ENCODE peak calls at places on chromosomes 5 and 9, in nine cellular contexts. H, Z, C, B, O, Y, R, D and N are unnamed samples.

GRCh38 chr9:30075451-30076199 is 2308.8 kb upstream of the ACO1 start:
- DNase-seq in H (no peak), Z (no peak), C (no peak), B (no peak), O (no peak), Y (peak; percentile 55), R (no peak), D (no peak), N (no peak)

GRCh38 chr5:166330061-166330460 is 1961.4 kb upstream of the WWC1 start:
- DNase-seq in H (no peak), Z (no peak), C (no peak), B (no peak), O (no peak), Y (no peak), R (no peak), D (no peak), N (no peak)

GRCh38 chr5:151670953-151671636 is 15.6 kb downstream of the SPARC start:
- DNase-seq in H (peak; percentile 69), Z (peak; percentile 53), C (no peak), B (no peak), O (peak; percentile 94), Y (no peak), R (no peak), D (no peak), N (no peak)

GRCh38 chr9:108859459-108860114 is 2.5 kb upstream of the ACTL7A start:
- DNase-seq in H (no peak), Z (peak; percentile 5), C (no peak), B (no peak), O (no peak), Y (no peak), R (no peak), D (no peak), N (no peak)

GRCh38 chr5:143314664-143315063 is 88.8 kb downstream of the NR3C1 start:
- DNase-seq in H (peak; percentile 84), Z (peak; percentile 96), C (no peak), B (peak; percentile 61), O (no peak), Y (no peak), R (no peak), D (no peak), N (no peak)

GRCh38 chr9:76691761-76692313 is 72.4 kb upstream of the PCA3 start:
- DNase-seq in H (no peak), Z (no peak), C (peak; percentile 52), B (peak; percentile 38), O (no peak), Y (no peak), R (no peak), D (no peak), N (no peak)

GRCh38 chr9:134655101-134655500 is 13.5 kb downstream of the COL5A1 start:
- DNase-seq in H (no peak), Z (no peak), C (no peak), B (no peak), O (peak; percentile 59), Y (no peak), R (no peak), D (peak; percentile 41), N (no peak)

GRCh38 chr5:42531611-42532010 is 108.4 kb downstream of the GHR start:
- DNase-seq in H (no peak), Z (no peak), C (no peak), B (no peak), O (no peak), Y (no peak), R (no peak), D (no peak), N (no peak)

GRCh38 chr9:4670591-4670990 is 4.3 kb upstream of the SPATA6L start:
- DNase-seq in H (no peak), Z (no peak), C (no peak), B (no peak), O (no peak), Y (no peak), R (no peak), D (no peak), N (no peak)

GRCh38 chr5:43711496-43711895 is 108.5 kb downstream of the NNT start:
- DNase-seq in H (peak; percentile 52), Z (peak; percentile 77), C (no peak), B (peak; percentile 68), O (no peak), Y (peak; percentile 4), R (no peak), D (no peak), N (no peak)

GRCh38 chr9:5633243-5633642 is 4.3 kb downstream of the RIC1 start:
- DNase-seq in H (peak; percentile 47), Z (peak; percentile 74), C (no peak), B (peak; percentile 59), O (no peak), Y (no peak), R (no peak), D (no peak), N (no peak)

GRCh38 chr5:32805966-32806626 is 95.0 kb downstream of the NPR3 start:
- DNase-seq in H (peak; percentile 80), Z (peak; percentile 77), C (no peak), B (peak; percentile 50), O (no peak), Y (no peak), R (no peak), D (no peak), N (no peak)

DNA sequence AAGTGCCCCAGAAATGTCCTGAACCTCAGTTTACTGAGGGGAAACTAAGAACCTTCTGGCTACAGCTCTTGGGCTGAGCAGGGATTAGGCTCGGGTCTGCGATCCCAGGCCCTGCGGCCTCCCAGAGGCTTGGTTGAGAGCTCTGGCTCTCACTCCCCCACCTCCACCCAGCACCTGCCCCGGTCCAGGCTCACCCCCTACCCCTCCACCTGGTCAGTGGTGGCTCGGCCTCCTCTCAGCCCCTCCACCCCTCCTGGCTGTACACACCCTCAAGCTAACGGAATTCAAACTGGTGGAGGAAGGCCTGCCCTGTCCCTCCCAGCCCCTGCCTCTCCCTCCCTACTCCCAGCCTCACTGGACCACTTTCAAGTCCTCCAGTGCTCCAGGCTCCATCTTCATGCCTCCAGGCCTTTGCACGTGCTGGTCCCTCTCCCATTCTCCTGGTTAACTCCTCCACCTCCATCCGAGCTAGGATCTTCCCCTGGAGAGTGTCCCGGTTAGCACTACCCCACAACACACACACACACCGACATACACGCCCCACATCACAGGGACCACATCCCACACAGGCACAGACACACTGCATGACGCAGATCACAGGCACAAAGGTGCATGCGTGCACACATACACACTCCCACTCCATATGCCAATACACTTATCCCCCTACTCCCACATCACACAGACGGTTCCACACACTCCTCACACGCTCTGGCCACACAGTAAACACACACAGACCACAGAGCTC is 130.9 kb downstream of the C9orf50 start:
- DNase-seq in H (peak; percentile 69), Z (peak; percentile 43), C (no peak), B (peak; percentile 55), O (peak; percentile 75), Y (no peak), R (peak; percentile 49), D (no peak), N (peak; percentile 75)
- H3K4me3 ChIP-seq in H (peak overlapping the region; percentile 62), Z (peak overlapping the region; percentile 48), C (no peak overlapping the region), B (no peak overlapping the region), O (peak overlapping the region; percentile 64), Y (peak overlapping the region; percentile 58), R (peak overlapping the region; percentile 82), D (peak overlapping the region; percentile 53), N (no peak overlapping the region)

DNA sequence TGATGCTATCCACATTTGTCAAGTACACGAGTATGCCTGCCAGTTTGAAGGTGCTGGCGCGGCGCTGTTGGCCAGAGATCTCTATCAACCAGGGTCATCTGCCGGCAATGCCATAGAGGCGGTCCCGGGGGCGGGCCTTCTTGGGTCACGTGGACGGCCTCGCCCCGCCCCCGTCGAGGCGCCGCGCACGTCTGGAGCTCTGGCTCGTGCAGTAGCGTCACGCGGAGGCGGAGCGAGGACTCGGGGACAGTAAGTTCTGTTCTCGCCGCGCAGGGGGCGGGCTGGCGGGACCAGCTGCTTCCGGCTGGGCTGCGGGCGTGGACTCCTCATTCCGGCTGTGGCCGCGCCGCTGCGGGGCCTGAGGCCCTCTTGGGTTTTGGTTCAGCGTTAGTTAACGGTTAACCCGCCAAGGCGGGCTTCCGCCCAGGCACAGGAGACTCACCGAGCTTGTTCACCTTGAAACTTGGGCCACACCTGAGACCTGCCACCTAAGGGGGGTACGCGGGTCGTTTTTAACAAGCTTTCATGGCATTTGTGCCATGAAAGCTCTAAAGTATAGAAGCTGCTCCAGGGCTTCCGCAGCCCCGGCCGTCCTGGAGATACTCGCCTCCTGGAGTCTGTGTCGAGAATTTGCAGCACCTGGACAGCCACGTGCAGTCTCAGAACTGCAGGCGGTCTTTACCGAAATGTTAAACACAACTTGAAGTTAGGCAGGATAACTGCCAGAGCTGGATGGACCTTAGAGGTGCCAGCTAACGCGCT is at the start of gene RFESD:
- DNase-seq in H (peak; percentile 90), Z (peak; percentile 95), C (peak; percentile 98), B (peak; percentile 98), O (peak; percentile 100), Y (peak; percentile 91), R (peak; percentile 92), D (peak; percentile 100), N (peak; percentile 94)
- H3K4me3 ChIP-seq in H (peak within 1 kb of the TSS; percentile 71), Z (peak within 1 kb of the TSS; percentile 69), C (peak within 1 kb of the TSS; percentile 80), B (peak within 1 kb of the TSS; percentile 20), O (peak within 1 kb of the TSS; percentile 61), Y (peak within 1 kb of the TSS; percentile 65), R (peak within 1 kb of the TSS; percentile 78), D (peak within 1 kb of the TSS; percentile 60), N (peak within 1 kb of the TSS; percentile 80)

DNA sequence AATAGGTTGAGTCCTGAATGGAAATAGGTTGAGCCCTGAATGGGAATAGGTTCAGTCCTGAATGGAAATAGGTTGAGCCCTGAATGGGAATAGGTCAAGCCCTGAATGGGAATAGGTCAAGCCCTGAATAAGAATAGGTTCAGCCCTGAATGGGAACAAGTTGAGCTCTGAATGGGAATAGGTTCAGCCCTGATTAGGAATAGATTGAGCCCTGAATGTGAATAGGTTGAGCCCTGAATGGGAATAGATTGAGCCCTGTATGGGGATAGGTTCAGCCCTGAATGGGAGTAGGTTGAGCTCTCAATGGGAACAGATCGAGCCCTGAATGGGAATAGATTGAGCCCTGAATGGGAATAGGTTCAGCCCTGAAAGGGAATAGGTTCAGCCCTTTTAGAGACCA is 590.8 kb upstream of the ADAMTS16 start:
- DNase-seq in H (no peak), Z (no peak), C (no peak), B (no peak), O (no peak), Y (no peak), R (no peak), D (no peak), N (no peak)
- H3K4me3 ChIP-seq in H (no peak overlapping the region), Z (no peak overlapping the region), C (no peak overlapping the region), B (no peak overlapping the region), O (no peak overlapping the region), Y (no peak overlapping the region), R (no peak overlapping the region), D (no peak overlapping the region), N (no peak overlapping the region)

GRCh38 chr5:122844136-122844915 is 1.1 kb upstream of the SNX24 start:
- DNase-seq in H (peak; percentile 11), Z (no peak), C (peak; percentile 64), B (peak; percentile 12), O (no peak), Y (no peak), R (no peak), D (no peak), N (no peak)

GRCh38 chr5:122846051-122846567 is 696 bp downstream of the SNX24 start:
- DNase-seq in H (peak; percentile 71), Z (peak; percentile 83), C (no peak), B (peak; percentile 66), O (no peak), Y (no peak), R (no peak), D (no peak), N (no peak)

GRCh38 chr5:122844916-122845252 is 529 bp upstream of the SNX24 start:
- DNase-seq in H (no peak), Z (no peak), C (no peak), B (no peak), O (no peak), Y (no peak), R (no peak), D (no peak), N (no peak)

GRCh38 chr5:122847687-122848081 is 2.3 kb downstream of the SNX24 start:
- DNase-seq in H (no peak), Z (no peak), C (no peak), B (no peak), O (no peak), Y (no peak), R (no peak), D (no peak), N (no peak)

GRCh38 chr5:122845253-122846050 is at the start of gene SNX24:
- DNase-seq in H (peak; percentile 67), Z (peak; percentile 71), C (peak; percentile 90), B (peak; percentile 78), O (peak; percentile 89), Y (peak; percentile 34), R (peak; percentile 71), D (peak; percentile 89), N (peak; percentile 63)
- H3K4me3 ChIP-seq in H (peak within 1 kb of the TSS; percentile 83), Z (peak within 1 kb of the TSS; percentile 77), C (peak within 1 kb of the TSS; percentile 87), B (peak within 1 kb of the TSS; percentile 100), O (peak within 1 kb of the TSS; percentile 84), Y (peak within 1 kb of the TSS; percentile 80), R (peak within 1 kb of the TSS; percentile 97), D (peak within 1 kb of the TSS; percentile 62), N (peak within 1 kb of the TSS; percentile 82)